ENCODE peak calls at places on chromosomes 12 and 14, in four cellular contexts. X is ascending aorta, B is uterus, H is PC-9. D is an unnamed sample.

GRCh38 chr14:75456069-75457023 is 28.5 kb downstream of the JDP2 start:
- DNase-seq in X (no peak), B (no peak), H (no peak), D (no peak)

GRCh38 chr12:28349196-28349595 is 158.9 kb downstream of the CCDC91 start:
- DNase-seq in X (no peak), B (no peak), H (no peak), D (no peak)

GRCh38 chr12:14643247-14643646 is 53.2 kb downstream of the GUCY2C start:
- DNase-seq in X (no peak), B (no peak), H (no peak), D (no peak)

GRCh38 chr12:126858586-126858985 is 1408.4 kb upstream of the TMEM132C start:
- DNase-seq in X (no peak), B (no peak), H (no peak), D (no peak)

GRCh38 chr14:53929871-53930685 is 26.5 kb downstream of the BMP4 start:
- DNase-seq in X (no peak), B (no peak), H (peak), D (no peak)

GRCh38 chr12:26523708-26524150 is 309.3 kb downstream of the ITPR2 start:
- DNase-seq in X (peak), B (peak), H (no peak), D (peak)

GRCh38 chr14:89484445-89484844 is 67.4 kb upstream of the FOXN3 start:
- DNase-seq in X (no peak), B (no peak), H (no peak), D (no peak)

GRCh38 chr12:34107016-34107415 is 84.7 kb downstream of the ALG10 start:
- DNase-seq in X (no peak), B (no peak), H (no peak), D (no peak)

GRCh38 chr12:52415870-52416750 is 10.0 kb upstream of the KRT82 start:
- DNase-seq in X (peak), B (peak), H (peak), D (peak)

GRCh38 chr12:727321-727720 is 25.1 kb upstream of the WNK1 start:
- DNase-seq in X (no peak), B (no peak), H (no peak), D (no peak)

GRCh38 chr14:65866906-65867305 is 454.4 kb downstream of the FUT8 start:
- DNase-seq in X (no peak), B (no peak), H (no peak), D (no peak)
- TF ChIP-seq CTCF in X (no peak), B (no peak), H (no peak), D (no peak)

GRCh38 chr14:25303934-25304333 is 254.0 kb upstream of the STXBP6 start:
- DNase-seq in X (no peak), B (no peak), H (no peak), D (no peak)
- H3K4me3 ChIP-seq in X (no peak), B (no peak), H (no peak), D (no peak)

GRCh38 chr12:68501226-68501625 is 109.5 kb upstream of the RAP1B start:
- DNase-seq in X (no peak), B (no peak), H (no peak), D (no peak)

GRCh38 chr12:68497112-68497511 is 113.6 kb upstream of the RAP1B start:
- DNase-seq in X (no peak), B (no peak), H (no peak), D (no peak)

GRCh38 chr12:68499616-68500015 is 111.1 kb upstream of the RAP1B start:
- DNase-seq in X (no peak), B (no peak), H (no peak), D (peak)

GRCh38 chr12:68497702-68498101 is 113.0 kb upstream of the RAP1B start:
- DNase-seq in X (peak), B (no peak), H (peak), D (peak)

GRCh38 chr12:68498736-68499135 is 112.0 kb upstream of the RAP1B start:
- DNase-seq in X (no peak), B (no peak), H (no peak), D (no peak)
- TF ChIP-seq CTCF in X (no peak), B (no peak), H (no peak), D (no peak)

DNA sequence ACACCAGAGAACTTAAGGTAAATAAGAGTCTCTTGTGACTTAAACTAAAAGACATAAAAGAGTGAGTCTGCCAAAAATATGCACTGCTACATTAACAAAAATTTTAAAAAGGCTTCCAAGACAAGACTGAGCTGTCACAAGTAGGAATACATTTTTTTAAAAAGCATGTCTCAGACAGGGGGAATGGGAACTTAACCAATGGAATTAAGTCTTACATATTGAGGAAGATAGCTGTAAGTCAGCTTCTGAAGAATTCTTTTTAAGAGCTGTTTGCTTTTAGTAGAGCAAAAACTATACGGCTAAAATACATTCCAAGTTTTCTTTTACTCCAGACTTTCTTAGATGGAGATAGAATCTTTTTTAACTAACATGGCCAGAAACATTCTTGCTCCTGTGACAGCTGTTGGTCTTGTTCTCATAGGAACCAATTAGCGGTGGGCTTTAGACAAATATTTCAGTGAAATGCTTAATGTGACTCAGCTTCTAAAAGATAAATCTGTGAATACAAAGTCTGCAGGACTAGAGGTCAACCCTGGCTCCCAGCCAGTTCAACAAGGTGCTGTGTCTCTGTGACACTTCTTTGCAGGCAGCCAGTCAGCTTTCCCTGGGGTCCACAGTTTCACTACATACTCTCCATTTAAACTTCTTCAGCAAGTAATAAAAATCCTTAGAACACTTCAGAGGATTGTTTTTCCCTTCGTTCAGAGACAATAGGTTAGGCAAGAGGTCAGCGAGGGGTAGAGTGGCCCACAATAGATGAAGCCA is 187.6 kb downstream of the NAV3 start:
- DNase-seq in X (no peak), B (no peak), H (no peak), D (peak)
- H3K4me3 ChIP-seq in X (no peak), B (no peak), H (no peak), D (no peak)

D was measured in retinal pigment epithelial cell.